ENCODE peak calls at places on chromosomes 3 and 15, in eight cellular contexts. F is progenitor cell of endocrine pancreas, P is ovary, W is GM20000, H is heart left ventricle, N is GM06990, J is colonic mucosa, Y is BJ. T is an unnamed sample.
A peak's percentile ranks its signal among the peaks of the same experiment; 100 is the strongest.

GRCh38 chr3:70006089-70006488 is 6.6 kb downstream of the SAMMSON start:
- DNase-seq in N (no peak), Y (no peak), H (no peak), F (no peak), J (no peak), P (no peak), W (no peak), T (no peak)

GRCh38 chr15:53573091-53573490 is 186.4 kb downstream of the WDR72 start:
- DNase-seq in Y (no peak), W (no peak), N (no peak), J (no peak), P (no peak), H (no peak), F (no peak), T (no peak)

GRCh38 chr3:65342084-65342683 is 654.4 kb upstream of the ADAMTS9 start:
- DNase-seq in F (peak; percentile 32), N (peak; percentile 33), W (peak; percentile 54), Y (no peak), H (peak; percentile 61), P (no peak), J (peak; percentile 73), T (no peak)

GRCh38 chr3:115217678-115218451 is 70.8 kb upstream of the ZBTB20 start:
- DNase-seq in W (peak; percentile 17), F (no peak), N (no peak), J (peak; percentile 56), Y (peak; percentile 29), H (no peak), P (peak; percentile 21), T (no peak)

GRCh38 chr3:173109143-173109542 is 31.9 kb downstream of the SPATA16 start:
- DNase-seq in W (no peak), H (no peak), P (no peak), Y (no peak), F (no peak), N (no peak), J (no peak), T (no peak)

GRCh38 chr3:62149962-62150361 is 223.4 kb downstream of the FEZF2 start:
- DNase-seq in J (no peak), W (no peak), H (no peak), F (no peak), P (no peak), Y (no peak), N (peak; percentile 20), T (no peak)

GRCh38 chr3:21750291-21750690 is 719 bp downstream of the ZNF385D start:
- DNase-seq in Y (no peak), H (no peak), W (no peak), N (no peak), F (no peak), J (no peak), P (no peak), T (no peak)

GRCh38 chr15:35330921-35331320 is 215.0 kb downstream of the DPH6 start:
- DNase-seq in F (no peak), J (no peak), P (no peak), W (no peak), N (no peak), Y (no peak), H (no peak), T (no peak)

GRCh38 chr3:72086051-72086711 is 301.2 kb upstream of the PROK2 start:
- DNase-seq in N (no peak), F (no peak), W (no peak), Y (no peak), H (no peak), P (no peak), J (no peak), T (no peak)

GRCh38 chr3:173870976-173871375 is 473.4 kb downstream of the NLGN1 start:
- DNase-seq in F (no peak), N (no peak), W (no peak), Y (no peak), H (no peak), P (no peak), J (no peak), T (no peak)

GRCh38 chr15:73751896-73752816 is 995 bp downstream of the INSYN1 start:
- DNase-seq in W (no peak), J (no peak), F (no peak), N (no peak), Y (no peak), P (peak; percentile 37), H (peak; percentile 65), T (no peak)

GRCh38 chr15:59294961-59295741 is 77.5 kb downstream of the MYO1E start:
- DNase-seq in W (no peak), J (peak; percentile 45), P (no peak), H (no peak), Y (peak; percentile 96), N (no peak), F (no peak), T (no peak)

GRCh38 chr15:75995611-75996010 is 16.6 kb downstream of the NRG4 start:
- DNase-seq in P (no peak), H (no peak), F (no peak), N (no peak), W (no peak), Y (no peak), J (no peak), T (no peak)

GRCh38 chr15:29711531-29711930 is 110.7 kb downstream of the TJP1 start:
- DNase-seq in N (no peak), P (no peak), F (no peak), J (no peak), H (no peak), W (no peak), Y (no peak), T (no peak)

GRCh38 chr3:44913868-44914468 is 39.6 kb downstream of the TGM4 start:
- DNase-seq in H (peak; percentile 81), P (peak; percentile 38), Y (no peak), F (peak; percentile 72), W (peak; percentile 80), J (peak; percentile 69), N (no peak), T (no peak)

GRCh38 chr15:59237854-59238252 is 31.2 kb downstream of the LDHAL6B start:
- DNase-seq in N (peak; percentile 22), H (no peak), Y (no peak), P (no peak), W (no peak), J (no peak), F (no peak), T (no peak)

GRCh38 chr15:57537072-57537471 is 54.6 kb upstream of the MYZAP start:
- DNase-seq in Y (peak; percentile 37), P (no peak), N (no peak), W (no peak), J (peak; percentile 40), F (no peak), H (no peak), T (peak; percentile 91)

GRCh38 chr15:93321881-93322282 is 232.9 kb upstream of the RGMA start:
- DNase-seq in H (no peak), J (no peak), W (no peak), N (no peak), Y (no peak), P (no peak), F (no peak), T (no peak)

GRCh38 chr15:49902791-49903481 is 216.1 kb downstream of the ATP8B4 start:
- DNase-seq in J (no peak), P (no peak), N (no peak), H (no peak), Y (peak; percentile 64), W (no peak), F (no peak), T (no peak)

GRCh38 chr15:90071220-90071807 is 31.0 kb downstream of the IDH2 start:
- DNase-seq in H (peak; percentile 85), Y (peak; percentile 23), J (peak; percentile 90), P (peak; percentile 81), N (no peak), F (peak; percentile 36), W (peak; percentile 81), T (peak; percentile 91)

GRCh38 chr3:84023842-84024241 is 934.9 kb upstream of the CADM2 start:
- DNase-seq in J (no peak), P (no peak), Y (no peak), F (no peak), W (no peak), H (no peak), N (no peak), T (no peak)

GRCh38 chr3:197465996-197466549 is 89.7 kb downstream of the BDH1 start:
- DNase-seq in Y (no peak), P (no peak), F (no peak), N (no peak), J (no peak), H (no peak), W (no peak), T (no peak)

GRCh38 chr3:183328164-183328563 is 75.1 kb downstream of the B3GNT5 start:
- DNase-seq in N (no peak), J (no peak), Y (no peak), F (no peak), P (no peak), W (no peak), H (no peak), T (no peak)

GRCh38 chr15:33022629-33023028 is 171.9 kb downstream of the FMN1 start:
- DNase-seq in P (no peak), N (no peak), H (peak; percentile 79), Y (no peak), J (peak; percentile 37), W (no peak), F (no peak), T (no peak)

GRCh38 chr3:11155341-11156025 is 1.2 kb downstream of the HRH1 start:
- DNase-seq in Y (peak; percentile 36), J (peak; percentile 73), H (peak; percentile 74), N (no peak), P (peak; percentile 81), F (peak; percentile 27), W (peak; percentile 51), T (peak; percentile 91)
- TF ChIP-seq CTCF in Y (peak; percentile 95), J (peak; percentile 60), H (peak; percentile 39), N (peak; percentile 41), P (peak; percentile 76), F (peak; percentile 57), W (peak; percentile 30), T (peak; percentile 84)

GRCh38 chr15:80325206-80325605 is 73.2 kb upstream of the CTXND1 start:
- DNase-seq in Y (no peak), P (no peak), H (no peak), J (no peak), F (no peak), N (no peak), W (no peak), T (no peak)

GRCh38 chr15:80317389-80318169 is 65.6 kb upstream of the CTXND1 start:
- DNase-seq in P (no peak), F (no peak), Y (peak; percentile 71), N (no peak), J (no peak), W (no peak), H (no peak), T (no peak)

GRCh38 chr15:80328496-80328895 is 75.7 kb upstream of the ARNT2 start:
- DNase-seq in J (no peak), F (no peak), Y (no peak), H (no peak), P (no peak), W (no peak), N (no peak), T (no peak)

GRCh38 chr15:80323285-80323684 is 71.3 kb upstream of the CTXND1 start:
- DNase-seq in J (no peak), H (no peak), N (no peak), Y (no peak), F (no peak), W (no peak), P (no peak), T (no peak)
- TF ChIP-seq CTCF in J (no peak), H (no peak), N (no peak), Y (peak; percentile 25), F (peak; percentile 45), W (no peak), P (no peak), T (peak; percentile 21)

GRCh38 chr15:48811325-48811938 is 563 bp upstream of the CEP152 start:
- DNase-seq in H (no peak), F (no peak), J (peak; percentile 32), P (no peak), N (no peak), Y (no peak), W (no peak), T (no peak)
- TF ChIP-seq CTCF in H (no peak), F (peak; percentile 16), J (no peak), P (no peak), N (peak; percentile 10), Y (no peak), W (no peak), T (no peak)

GRCh38 chr3:46854543-46854942 is 8.7 kb downstream of the MYL3 start:
- DNase-seq in N (no peak), P (peak; percentile 11), F (no peak), H (peak; percentile 48), J (no peak), W (no peak), Y (no peak), T (no peak)
- TF ChIP-seq CTCF in N (no peak), P (no peak), F (no peak), H (no peak), J (no peak), W (no peak), Y (no peak), T (no peak)